ENCODE peak calls at places on chromosome 19, in ten cellular contexts. N, H, U, C, F, D, P, I, W and X are unnamed samples.

GRCh38 chr19:48638831-48639381 is 1.7 kb upstream of the DBP start:
- DNase-seq in D (no peak), I (no peak), N (no peak), H (no peak), W (peak; percentile 58), U (peak; percentile 73), P (no peak), C (no peak), F (no peak), X (no peak)

GRCh38 chr19:9189538-9189937 is 10.8 kb downstream of the OR7D2 start:
- DNase-seq in F (no peak), H (no peak), W (no peak), N (no peak), U (no peak), P (no peak), I (no peak), C (no peak), D (no peak), X (no peak)

GRCh38 chr19:43316591-43317319 is 36.7 kb upstream of the CD177 start:
- DNase-seq in D (no peak), C (no peak), F (no peak), P (no peak), W (no peak), N (no peak), H (peak; percentile 67), I (no peak), U (no peak), X (no peak)

GRCh38 chr19:4547303-4548237 is 7.7 kb upstream of the LRG1 start:
- DNase-seq in C (no peak), F (no peak), D (no peak), H (peak; percentile 43), W (no peak), P (no peak), U (no peak), I (no peak), N (no peak), X (no peak)

GRCh38 chr19:7694499-7694898 is 7.4 kb downstream of the FCER2 start:
- DNase-seq in I (no peak), F (no peak), W (no peak), C (no peak), U (no peak), N (no peak), P (no peak), H (no peak), D (no peak), X (no peak)

GRCh38 chr19:42069619-42070293 is at the start of gene GRIK5:
- DNase-seq in F (no peak), W (no peak), C (no peak), H (no peak), N (no peak), U (peak; percentile 76), P (no peak), D (no peak), I (no peak), X (peak; percentile 68)

GRCh38 chr19:8335343-8336071 is 7.6 kb downstream of the KANK3 start:
- DNase-seq in D (peak; percentile 20), P (no peak), U (no peak), N (no peak), C (no peak), I (peak; percentile 32), W (peak; percentile 41), H (no peak), F (no peak), X (no peak)

GRCh38 chr19:8585894-8586750 is 8.9 kb upstream of the MYO1F start:
- DNase-seq in C (peak; percentile 33), P (peak; percentile 84), I (peak; percentile 65), N (peak; percentile 42), U (no peak), F (no peak), H (peak; percentile 67), W (no peak), D (no peak), X (peak; percentile 45)

GRCh38 chr19:4935449-4935848 is 26.1 kb downstream of the UHRF1 start:
- DNase-seq in N (no peak), F (no peak), U (no peak), D (no peak), W (no peak), C (no peak), H (no peak), P (no peak), I (no peak), X (no peak)

GRCh38 chr19:53849237-53849676 is 18.4 kb upstream of the MYADM start:
- DNase-seq in W (no peak), H (no peak), C (no peak), N (no peak), P (no peak), F (peak; percentile 15), D (no peak), I (no peak), U (no peak), X (no peak)

GRCh38 chr19:31385744-31386143 is 36.5 kb upstream of the TSHZ3 start:
- DNase-seq in U (no peak), I (no peak), F (no peak), D (no peak), C (no peak), W (no peak), H (no peak), N (no peak), P (no peak), X (peak; percentile 67)

GRCh38 chr19:7304200-7304599 is 10.0 kb upstream of the INSR start:
- DNase-seq in H (peak; percentile 45), N (no peak), W (no peak), P (peak; percentile 31), I (no peak), F (no peak), U (no peak), C (no peak), D (no peak), X (no peak)

GRCh38 chr19:56834564-56835375 is 5.8 kb downstream of the PEG3 start:
- DNase-seq in U (no peak), W (no peak), P (no peak), C (no peak), H (no peak), F (no peak), I (no peak), N (no peak), D (no peak), X (no peak)

DNA sequence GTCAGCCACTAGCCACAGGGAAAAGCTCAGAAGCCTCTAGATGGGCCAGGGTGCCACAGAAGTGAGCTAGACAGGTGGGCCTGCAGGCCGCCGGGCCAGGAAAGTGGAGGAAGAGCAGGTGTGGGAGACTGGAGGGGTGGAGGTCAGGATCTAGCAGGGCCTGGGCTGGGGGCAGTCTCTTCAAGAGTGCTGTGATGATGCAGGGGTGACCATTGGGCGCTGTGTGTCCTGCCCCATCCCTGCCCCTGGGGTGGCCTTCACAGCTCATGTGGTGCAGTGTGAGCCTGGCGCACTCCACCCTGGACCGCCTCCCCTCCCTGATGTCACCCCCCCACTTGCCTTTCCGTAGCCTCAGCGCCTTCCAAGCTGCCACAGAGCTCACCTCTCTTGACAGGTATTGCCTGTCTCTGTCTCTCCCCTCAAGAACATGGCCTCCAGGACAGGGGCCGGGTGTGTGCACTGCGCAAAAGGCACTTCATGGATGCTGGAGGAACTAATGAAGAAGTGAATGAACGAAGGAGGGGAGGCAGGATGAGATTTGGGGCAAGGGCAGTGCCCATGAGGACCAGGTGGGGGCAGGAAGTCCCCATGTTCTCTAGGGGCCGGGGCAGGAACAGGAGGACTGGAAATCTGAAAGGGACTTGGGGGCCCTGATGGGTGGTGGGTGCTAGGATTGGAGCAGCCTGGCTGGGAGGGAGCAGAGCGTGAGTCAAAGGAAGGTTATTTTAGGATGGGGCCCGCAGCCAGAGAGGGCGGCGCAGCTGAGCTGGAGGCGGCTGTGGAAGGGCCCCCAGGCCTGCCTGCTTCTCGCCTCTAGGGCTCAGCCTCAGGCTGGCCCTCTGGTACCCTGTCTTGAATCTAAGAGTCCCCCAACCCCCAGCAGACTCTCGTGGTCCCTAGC is 6.6 kb downstream of the SSBP4 start:
- DNase-seq in C (no peak), W (peak; percentile 89), D (no peak), I (peak; percentile 6), P (peak; percentile 92), N (peak; percentile 78), U (peak; percentile 89), H (peak; percentile 76), F (no peak), X (no peak)
- H3K4me1 ChIP-seq in C (peaks cover 81% of the 10 kb centered on the region), W (peaks cover 55% of the 10 kb centered on the region), D (peaks cover 63% of the 10 kb centered on the region), I (peaks cover 75% of the 10 kb centered on the region), P (no peaks in the 10 kb centered on the region), N (peaks cover 85% of the 10 kb centered on the region), U (peaks cover 36% of the 10 kb centered on the region), H (peaks cover 70% of the 10 kb centered on the region), F (peaks cover 44% of the 10 kb centered on the region), X (peaks cover 47% of the 10 kb centered on the region)

DNA sequence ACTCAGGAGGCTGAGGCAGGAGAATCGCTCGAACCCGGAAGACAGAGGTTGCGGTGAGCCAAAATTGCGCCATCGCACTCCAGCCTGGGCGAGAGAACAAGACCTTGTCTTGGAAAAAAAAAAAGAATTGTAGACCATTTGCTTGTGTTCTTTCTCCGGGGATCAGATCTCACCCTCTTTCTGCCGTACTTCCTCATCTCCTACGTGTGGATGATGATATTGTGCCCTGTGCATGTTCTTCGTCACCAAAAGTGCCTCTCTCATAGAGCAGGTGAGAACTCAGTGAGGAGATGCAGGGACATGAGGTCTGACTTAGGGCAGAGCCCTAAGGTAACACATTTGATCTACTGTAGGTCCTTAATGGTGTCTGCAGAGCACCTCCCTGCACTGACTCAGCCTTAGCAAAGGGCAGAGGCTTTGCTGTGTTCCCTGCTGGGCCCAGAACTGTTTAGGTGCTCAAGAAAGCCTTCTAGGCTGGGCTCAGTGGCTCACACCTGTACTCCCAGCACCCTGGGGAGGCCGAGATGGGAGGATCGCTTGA is 1.3 kb downstream of the APOC2 start:
- DNase-seq in C (no peak), H (no peak), W (no peak), N (no peak), I (no peak), F (no peak), U (no peak), P (no peak), D (no peak), X (no peak)
- H3K4me3 ChIP-seq in C (no peak overlapping the region), H (no peak overlapping the region), W (no peak overlapping the region), N (no peak overlapping the region), I (no peak overlapping the region), F (no peak overlapping the region), U (no peak overlapping the region), P (no peak overlapping the region), D (no peak overlapping the region), X (no peak overlapping the region)

GRCh38 chr19:2451138-2451537 is 5.6 kb downstream of the LMNB2 start:
- DNase-seq in D (no peak), C (no peak), W (no peak), N (no peak), H (no peak), U (no peak), I (no peak), F (no peak), P (no peak), X (no peak)
- H3K4me1 ChIP-seq in D (peaks cover 10% of the 10 kb centered on the region), C (peaks cover 21% of the 10 kb centered on the region), W (peaks cover 12% of the 10 kb centered on the region), N (peaks cover 10% of the 10 kb centered on the region), H (peaks cover 8% of the 10 kb centered on the region), U (peaks cover 9% of the 10 kb centered on the region), I (peaks cover 20% of the 10 kb centered on the region), F (peaks cover 7% of the 10 kb centered on the region), P (no peaks in the 10 kb centered on the region), X (peaks cover 8% of the 10 kb centered on the region)

DNA sequence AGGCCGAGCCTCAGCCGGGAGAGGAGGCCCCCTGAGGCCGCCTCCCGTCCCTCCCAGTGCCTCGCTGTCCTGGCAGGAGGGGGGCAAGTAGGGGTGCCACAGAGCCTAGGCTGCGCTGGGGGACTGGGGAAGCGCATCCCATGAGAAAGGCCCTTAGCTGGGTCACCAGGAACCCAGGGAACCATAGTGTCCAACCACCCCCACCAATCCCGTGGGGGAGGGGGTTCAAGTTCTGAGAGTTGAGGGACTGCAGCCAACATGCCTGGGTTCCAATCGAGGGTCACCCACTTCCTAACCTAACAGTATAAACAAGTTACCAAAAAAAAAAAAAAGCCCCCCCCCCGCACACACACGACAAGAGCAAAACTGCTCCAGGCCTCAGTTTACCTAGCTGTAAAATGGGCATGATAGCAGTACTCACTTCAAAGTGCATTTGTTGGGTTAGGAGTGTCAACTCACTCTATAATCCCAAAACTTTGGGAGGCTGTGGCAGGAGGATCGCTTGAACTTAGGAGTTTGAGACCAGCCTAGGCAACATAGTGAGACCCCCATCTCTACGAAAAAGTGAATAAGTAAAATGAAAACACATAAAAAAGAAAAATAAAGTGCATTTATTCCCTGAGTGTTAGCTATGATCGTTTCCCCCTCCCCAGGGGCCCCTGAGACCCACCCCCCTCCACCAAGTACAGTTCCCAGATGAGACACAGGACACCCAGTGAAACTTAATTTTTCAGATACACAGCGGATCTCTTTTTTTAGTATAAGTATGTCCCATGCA is 28.8 kb upstream of the NANOS3 start:
- DNase-seq in C (no peak), P (no peak), N (no peak), I (no peak), F (no peak), U (no peak), D (no peak), H (no peak), W (no peak), X (no peak)
- H3K4me3 ChIP-seq in C (peak overlapping the region; percentile 48), P (no peak overlapping the region), N (peak overlapping the region; percentile 67), I (peak overlapping the region; percentile 68), F (peak overlapping the region; percentile 35), U (peak overlapping the region; percentile 63), D (peak overlapping the region; percentile 70), H (peak overlapping the region; percentile 60), W (peak overlapping the region; percentile 71), X (peak overlapping the region; percentile 55)